ENCODE peak calls at places on chromosomes 5 and 9, in four cellular contexts. S, E, Z and K are unnamed samples.

GRCh38 chr9:81686614-81687520 is 2.5 kb downstream of the TLE1 start:
- DNase-seq in S (peak), E (peak), Z (peak), K (no peak)

GRCh38 chr9:129270903-129271431 is 92.9 kb upstream of the IER5L start:
- DNase-seq in S (no peak), E (no peak), Z (no peak), K (no peak)

GRCh38 chr5:84215521-84215920 is 169.2 kb downstream of the EDIL3 start:
- DNase-seq in S (no peak), E (no peak), Z (no peak), K (no peak)

GRCh38 chr9:113219186-113219936 is 1.7 kb downstream of the FKBP15 start:
- DNase-seq in S (no peak), E (no peak), Z (no peak), K (no peak)

GRCh38 chr5:40503438-40503837 is 176.3 kb upstream of the PTGER4 start:
- DNase-seq in S (no peak), E (no peak), Z (no peak), K (no peak)

GRCh38 chr9:77883846-77884771 is 147.5 kb downstream of the GNAQ start:
- DNase-seq in S (no peak), E (no peak), Z (peak), K (no peak)

GRCh38 chr9:108151161-108151586 is 661.6 kb upstream of the KLF4 start:
- DNase-seq in S (no peak), E (no peak), Z (no peak), K (no peak)

GRCh38 chr5:74179183-74179582 is 461.3 kb downstream of the ENC1 start:
- DNase-seq in S (no peak), E (no peak), Z (no peak), K (no peak)

GRCh38 chr9:13213337-13213736 is 66.2 kb downstream of the MPDZ start:
- DNase-seq in S (no peak), E (no peak), Z (peak), K (no peak)

GRCh38 chr5:134073404-134073803 is 41.1 kb upstream of the TCF7 start:
- DNase-seq in S (no peak), E (no peak), Z (no peak), K (no peak)

GRCh38 chr5:135891804-135892203 is 3.8 kb downstream of the IL9 start:
- DNase-seq in S (no peak), E (no peak), Z (no peak), K (no peak)